ENCODE peak calls at places on chromosomes 16 and 17, in eight cellular contexts. One of them, this sample, is unnamed. For H3K4me1, the result is how much of the 10 kb centered on the place peaks cover.

GRCh38 chr17:10192963-10193362 is 5.4 kb downstream of the GAS7 start:
- DNase-seq in GM12878: no peak
- DNase-seq in transverse colon: no peak
- DNase-seq in breast epithelium: no peak
- DNase-seq in stomach: no peak
- DNase-seq in endothelial cell of umbilical vein: no peak
- DNase-seq in K562: no peak
- DNase-seq in upper lobe of left lung: no peak
- DNase-seq in this sample: no peak

GRCh38 chr17:32496348-32497078 is 9.7 kb downstream of the CDK5R1 start:
- DNase-seq in GM12878: no peak
- DNase-seq in transverse colon: no peak
- DNase-seq in breast epithelium: no peak
- DNase-seq in stomach: no peak
- DNase-seq in endothelial cell of umbilical vein: no peak
- DNase-seq in K562: no peak
- DNase-seq in upper lobe of left lung: peak
- DNase-seq in this sample: peak

GRCh38 chr16:57283214-57283955 is 1.1 kb downstream of the PLLP start:
- DNase-seq in GM12878: no peak
- DNase-seq in transverse colon: no peak
- DNase-seq in breast epithelium: no peak
- DNase-seq in stomach: peak
- DNase-seq in endothelial cell of umbilical vein: no peak
- DNase-seq in K562: no peak
- DNase-seq in upper lobe of left lung: peak
- DNase-seq in this sample: peak

GRCh38 chr16:4947722-4948503 is 10.2 kb upstream of the SEC14L5 start:
- DNase-seq in GM12878: no peak
- DNase-seq in transverse colon: no peak
- DNase-seq in breast epithelium: no peak
- DNase-seq in stomach: no peak
- DNase-seq in endothelial cell of umbilical vein: no peak
- DNase-seq in K562: no peak
- DNase-seq in upper lobe of left lung: no peak
- DNase-seq in this sample: no peak

GRCh38 chr17:76625496-76625895 is 18.1 kb downstream of the ST6GALNAC1 start:
- DNase-seq in GM12878: no peak
- DNase-seq in transverse colon: no peak
- DNase-seq in breast epithelium: no peak
- DNase-seq in stomach: no peak
- DNase-seq in endothelial cell of umbilical vein: no peak
- DNase-seq in K562: no peak
- DNase-seq in upper lobe of left lung: no peak
- DNase-seq in this sample: no peak

GRCh38 chr17:50586421-50587247 is 26.1 kb downstream of the CACNA1G start:
- DNase-seq in GM12878: no peak
- DNase-seq in transverse colon: no peak
- DNase-seq in breast epithelium: no peak
- DNase-seq in stomach: no peak
- DNase-seq in endothelial cell of umbilical vein: no peak
- DNase-seq in K562: no peak
- DNase-seq in upper lobe of left lung: no peak
- DNase-seq in this sample: no peak

GRCh38 chr16:30980434-30980833 is 4.6 kb upstream of the HSD3B7 start:
- DNase-seq in GM12878: no peak
- DNase-seq in transverse colon: no peak
- DNase-seq in breast epithelium: no peak
- DNase-seq in stomach: no peak
- DNase-seq in endothelial cell of umbilical vein: no peak
- DNase-seq in K562: no peak
- DNase-seq in upper lobe of left lung: peak
- DNase-seq in this sample: no peak

GRCh38 chr16:81578015-81578554 is 133.5 kb downstream of the CMIP start:
- DNase-seq in GM12878: no peak
- DNase-seq in transverse colon: no peak
- DNase-seq in breast epithelium: no peak
- DNase-seq in stomach: no peak
- DNase-seq in endothelial cell of umbilical vein: no peak
- DNase-seq in K562: no peak
- DNase-seq in upper lobe of left lung: no peak
- DNase-seq in this sample: no peak

GRCh38 chr16:15494231-15494630 is 59.8 kb downstream of the BMERB1 start:
- DNase-seq in GM12878: no peak
- DNase-seq in transverse colon: no peak
- DNase-seq in breast epithelium: no peak
- DNase-seq in stomach: no peak
- DNase-seq in endothelial cell of umbilical vein: no peak
- DNase-seq in K562: peak
- DNase-seq in upper lobe of left lung: no peak
- DNase-seq in this sample: no peak

GRCh38 chr17:78873519-78874340 is 29.3 kb downstream of the CEP295NL start:
- DNase-seq in GM12878: no peak
- DNase-seq in transverse colon: no peak
- DNase-seq in breast epithelium: no peak
- DNase-seq in stomach: peak
- DNase-seq in endothelial cell of umbilical vein: peak
- DNase-seq in K562: no peak
- DNase-seq in upper lobe of left lung: no peak
- DNase-seq in this sample: no peak

GRCh38 chr17:50151937-50152547 is 1.6 kb upstream of the PPP1R9B start:
- DNase-seq in GM12878: no peak
- DNase-seq in transverse colon: peak
- DNase-seq in breast epithelium: peak
- DNase-seq in stomach: peak
- DNase-seq in endothelial cell of umbilical vein: peak
- DNase-seq in K562: peak
- DNase-seq in upper lobe of left lung: peak
- DNase-seq in this sample: peak

DNA sequence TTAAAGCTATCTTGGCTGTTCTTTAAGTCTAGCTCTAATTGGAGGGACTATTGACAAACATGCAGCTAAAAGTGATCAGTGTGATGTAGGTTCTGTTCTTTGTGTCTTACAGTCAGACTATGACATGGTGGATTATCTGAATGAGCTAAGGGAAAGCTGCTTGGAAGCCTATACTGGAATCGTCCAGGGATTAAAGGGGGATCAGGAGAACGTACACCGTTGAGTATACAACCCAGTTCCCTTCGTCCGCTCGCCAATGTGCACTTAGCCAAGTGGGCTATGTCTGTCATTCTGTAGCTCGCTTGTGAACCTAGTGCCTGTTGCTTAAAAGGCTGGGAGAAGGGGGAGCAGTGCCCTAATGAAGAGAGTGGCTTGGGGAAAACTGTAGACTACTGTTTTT is 15.8 kb upstream of the TBKBP1 start:
- DNase-seq in GM12878: no peak
- DNase-seq in transverse colon: no peak
- DNase-seq in breast epithelium: no peak
- DNase-seq in stomach: no peak
- DNase-seq in endothelial cell of umbilical vein: no peak
- DNase-seq in K562: no peak
- DNase-seq in upper lobe of left lung: no peak
- DNase-seq in this sample: no peak
- TF ChIP-seq POLR2AphosphoS5 in GM12878: no peak
- TF ChIP-seq POLR2AphosphoS5 in transverse colon: no peak
- TF ChIP-seq POLR2AphosphoS5 in breast epithelium: no peak
- TF ChIP-seq POLR2AphosphoS5 in stomach: no peak
- TF ChIP-seq POLR2AphosphoS5 in endothelial cell of umbilical vein: no peak
- TF ChIP-seq POLR2AphosphoS5 in K562: no peak
- TF ChIP-seq POLR2AphosphoS5 in upper lobe of left lung: no peak
- TF ChIP-seq POLR2AphosphoS5 in this sample: no peak

GRCh38 chr16:84367297-84367680 is 1.0 kb upstream of the ATP2C2 start:
- DNase-seq in GM12878: no peak
- DNase-seq in transverse colon: peak
- DNase-seq in breast epithelium: no peak
- DNase-seq in stomach: peak
- DNase-seq in endothelial cell of umbilical vein: no peak
- DNase-seq in K562: no peak
- DNase-seq in upper lobe of left lung: no peak
- DNase-seq in this sample: no peak

GRCh38 chr16:84369938-84370627 is 1.7 kb downstream of the ATP2C2 start:
- DNase-seq in GM12878: no peak
- DNase-seq in transverse colon: peak
- DNase-seq in breast epithelium: no peak
- DNase-seq in stomach: no peak
- DNase-seq in endothelial cell of umbilical vein: no peak
- DNase-seq in K562: no peak
- DNase-seq in upper lobe of left lung: no peak
- DNase-seq in this sample: no peak

GRCh38 chr16:84369105-84369504 is 767 bp downstream of the ATP2C2 start:
- DNase-seq in GM12878: no peak
- DNase-seq in transverse colon: no peak
- DNase-seq in breast epithelium: no peak
- DNase-seq in stomach: no peak
- DNase-seq in endothelial cell of umbilical vein: no peak
- DNase-seq in K562: no peak
- DNase-seq in upper lobe of left lung: no peak
- DNase-seq in this sample: no peak

GRCh38 chr16:84367750-84368320 is 503 bp upstream of the ATP2C2 start:
- DNase-seq in GM12878: no peak
- DNase-seq in transverse colon: peak
- DNase-seq in breast epithelium: no peak
- DNase-seq in stomach: peak
- DNase-seq in endothelial cell of umbilical vein: no peak
- DNase-seq in K562: no peak
- DNase-seq in upper lobe of left lung: peak
- DNase-seq in this sample: no peak

DNA sequence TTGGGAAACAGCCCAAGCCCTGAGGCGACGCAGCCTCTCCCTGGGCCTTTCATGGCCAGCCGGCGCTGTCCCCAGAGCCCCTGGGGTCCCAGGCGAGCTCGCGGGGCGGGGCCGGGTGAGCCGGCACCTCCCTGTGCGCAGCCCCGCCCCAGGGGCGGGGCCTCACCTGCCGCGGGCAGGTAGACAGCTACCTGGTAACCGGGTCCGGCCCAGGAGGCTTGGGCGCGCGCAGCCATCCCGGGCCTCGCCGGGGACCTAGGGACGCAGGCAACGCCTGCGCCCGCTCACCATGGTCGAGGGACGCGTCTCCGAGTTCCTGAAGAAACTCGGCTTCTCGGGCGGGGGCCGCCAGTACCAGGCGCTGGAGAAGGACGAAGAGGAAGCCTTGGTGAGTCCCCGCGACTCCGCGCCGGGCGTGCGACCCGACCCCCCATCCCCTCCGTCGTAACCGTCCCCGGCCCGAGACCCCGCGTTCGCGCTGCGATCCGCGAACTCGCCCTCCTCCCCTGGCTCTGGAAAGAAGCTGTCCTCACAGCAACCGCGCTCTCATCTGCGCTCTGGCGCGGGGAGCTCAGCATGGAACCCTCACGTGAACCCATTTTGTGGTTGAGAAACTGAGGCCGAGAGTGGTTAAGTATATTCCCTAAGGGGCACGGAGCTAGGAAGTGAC is at the start of gene ATP2C2:
- DNase-seq in GM12878: no peak
- DNase-seq in transverse colon: peak
- DNase-seq in breast epithelium: peak
- DNase-seq in stomach: peak
- DNase-seq in endothelial cell of umbilical vein: no peak
- DNase-seq in K562: no peak
- DNase-seq in upper lobe of left lung: peak
- DNase-seq in this sample: no peak
- H3K4me1 ChIP-seq in GM12878: under half
- H3K4me1 ChIP-seq in transverse colon: under half
- H3K4me1 ChIP-seq in breast epithelium: under half
- H3K4me1 ChIP-seq in stomach: under half
- H3K4me1 ChIP-seq in endothelial cell of umbilical vein: under half
- H3K4me1 ChIP-seq in K562: under half
- H3K4me1 ChIP-seq in upper lobe of left lung: under half
- H3K4me1 ChIP-seq in this sample: under half

DNA sequence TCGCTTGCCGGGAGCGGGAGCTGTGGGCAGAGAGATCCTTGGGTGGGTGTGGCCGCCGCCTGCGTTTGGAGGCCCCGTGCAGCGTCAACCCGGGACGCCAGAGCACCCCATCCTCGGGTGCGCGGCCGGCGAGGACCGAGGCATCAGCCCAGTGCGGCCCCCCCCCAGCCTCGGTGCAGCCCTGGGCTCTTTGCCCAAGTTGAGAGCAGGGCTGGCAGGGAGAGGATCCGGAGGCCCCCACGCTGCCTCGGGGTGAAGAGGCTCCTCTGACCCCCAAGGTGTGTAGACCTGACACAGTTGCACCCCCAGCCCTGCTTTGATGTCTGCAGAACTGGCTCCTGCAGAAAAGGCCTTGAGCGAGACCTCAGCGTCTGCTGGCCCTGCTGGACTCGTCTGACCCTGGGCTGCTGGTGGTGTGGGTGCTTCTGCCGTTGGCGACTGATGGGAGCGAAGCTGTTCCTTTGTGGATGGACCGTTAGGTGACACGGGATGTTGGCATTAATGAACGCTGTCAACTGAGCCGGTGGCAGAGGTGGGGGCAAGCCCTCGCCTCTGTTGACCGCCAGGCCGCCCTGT is 8.0 kb downstream of the CACNA1H start:
- DNase-seq in GM12878: no peak
- DNase-seq in transverse colon: no peak
- DNase-seq in breast epithelium: no peak
- DNase-seq in stomach: no peak
- DNase-seq in endothelial cell of umbilical vein: no peak
- DNase-seq in K562: no peak
- DNase-seq in upper lobe of left lung: peak
- DNase-seq in this sample: no peak
- H3K4me3 ChIP-seq in GM12878: no peak
- H3K4me3 ChIP-seq in transverse colon: no peak
- H3K4me3 ChIP-seq in breast epithelium: peak
- H3K4me3 ChIP-seq in stomach: no peak
- H3K4me3 ChIP-seq in endothelial cell of umbilical vein: no peak
- H3K4me3 ChIP-seq in K562: no peak
- H3K4me3 ChIP-seq in upper lobe of left lung: no peak
- H3K4me3 ChIP-seq in this sample: peak

GRCh38 chr17:44922746-44923470 is 7.6 kb upstream of the GFAP start:
- DNase-seq in GM12878: no peak
- DNase-seq in transverse colon: peak
- DNase-seq in breast epithelium: no peak
- DNase-seq in stomach: no peak
- DNase-seq in endothelial cell of umbilical vein: no peak
- DNase-seq in K562: no peak
- DNase-seq in upper lobe of left lung: no peak
- DNase-seq in this sample: peak

GRCh38 chr17:44922136-44922535 is 6.8 kb upstream of the GFAP start:
- DNase-seq in GM12878: no peak
- DNase-seq in transverse colon: peak
- DNase-seq in breast epithelium: no peak
- DNase-seq in stomach: no peak
- DNase-seq in endothelial cell of umbilical vein: no peak
- DNase-seq in K562: no peak
- DNase-seq in upper lobe of left lung: no peak
- DNase-seq in this sample: peak

GRCh38 chr17:44925731-44926697 is 10.7 kb upstream of the GFAP start:
- DNase-seq in GM12878: no peak
- DNase-seq in transverse colon: no peak
- DNase-seq in breast epithelium: no peak
- DNase-seq in stomach: no peak
- DNase-seq in endothelial cell of umbilical vein: no peak
- DNase-seq in K562: no peak
- DNase-seq in upper lobe of left lung: no peak
- DNase-seq in this sample: peak

GRCh38 chr17:44921122-44921882 is 6.0 kb upstream of the GFAP start:
- DNase-seq in GM12878: no peak
- DNase-seq in transverse colon: no peak
- DNase-seq in breast epithelium: no peak
- DNase-seq in stomach: no peak
- DNase-seq in endothelial cell of umbilical vein: no peak
- DNase-seq in K562: peak
- DNase-seq in upper lobe of left lung: no peak
- DNase-seq in this sample: peak

GRCh38 chr17:44924107-44924544 is 8.8 kb upstream of the GFAP start:
- DNase-seq in GM12878: no peak
- DNase-seq in transverse colon: peak
- DNase-seq in breast epithelium: no peak
- DNase-seq in stomach: no peak
- DNase-seq in endothelial cell of umbilical vein: no peak
- DNase-seq in K562: no peak
- DNase-seq in upper lobe of left lung: no peak
- DNase-seq in this sample: peak
- TF ChIP-seq POLR2AphosphoS5 in GM12878: no peak
- TF ChIP-seq POLR2AphosphoS5 in transverse colon: no peak
- TF ChIP-seq POLR2AphosphoS5 in breast epithelium: no peak
- TF ChIP-seq POLR2AphosphoS5 in stomach: no peak
- TF ChIP-seq POLR2AphosphoS5 in endothelial cell of umbilical vein: no peak
- TF ChIP-seq POLR2AphosphoS5 in K562: no peak
- TF ChIP-seq POLR2AphosphoS5 in upper lobe of left lung: no peak
- TF ChIP-seq POLR2AphosphoS5 in this sample: no peak

This sample was measured in sigmoid colon.